ENCODE peak calls at places on chromosomes 13 and 19, in ten cellular contexts. Y, D, I, W, O, C, Q, G, A and L are unnamed samples.

GRCh38 chr19:15195381-15195964 is 5.3 kb downstream of the NOTCH3 start:
- DNase-seq in D (no peak), I (peak), G (peak), W (peak), Q (no peak), O (no peak), Y (no peak), A (no peak), C (no peak), L (no peak)

GRCh38 chr13:108070491-108070890 is 144.8 kb downstream of the LIG4 start:
- DNase-seq in O (no peak), Q (no peak), W (no peak), A (no peak), D (no peak), Y (no peak), G (no peak), C (no peak), I (no peak), L (no peak)

GRCh38 chr13:44335463-44335862 is 38.2 kb upstream of the SERP2 start:
- DNase-seq in C (no peak), G (no peak), D (no peak), A (no peak), O (no peak), Q (no peak), Y (no peak), W (no peak), I (no peak), L (no peak)

GRCh38 chr19:6059396-6059947 is 50.8 kb downstream of the RFX2 start:
- DNase-seq in A (no peak), C (no peak), Q (no peak), O (peak), Y (no peak), I (no peak), G (no peak), W (no peak), D (no peak), L (no peak)

GRCh38 chr19:14502334-14503092 is 6.6 kb upstream of the GIPC1 start:
- DNase-seq in I (no peak), O (no peak), A (no peak), W (no peak), Q (no peak), C (no peak), G (no peak), D (no peak), Y (no peak), L (no peak)

GRCh38 chr13:29801102-29801501 is 49.3 kb downstream of the UBL3 start:
- DNase-seq in O (no peak), A (no peak), Y (no peak), C (no peak), D (no peak), I (no peak), W (no peak), Q (no peak), G (no peak), L (no peak)

GRCh38 chr19:46361915-46362314 is 15.0 kb downstream of the PPP5C start:
- DNase-seq in G (no peak), D (no peak), W (no peak), A (no peak), O (no peak), C (no peak), Q (no peak), I (no peak), Y (no peak), L (no peak)

GRCh38 chr13:109767023-109767422 is 19.4 kb downstream of the IRS2 start:
- DNase-seq in Q (no peak), A (no peak), Y (no peak), C (no peak), I (no peak), O (no peak), W (no peak), G (no peak), D (no peak), L (no peak)

GRCh38 chr13:78636493-78636892 is 22.5 kb downstream of the OBI1 start:
- DNase-seq in I (no peak), D (peak), O (no peak), W (no peak), C (no peak), G (no peak), Q (no peak), Y (no peak), A (no peak), L (no peak)

GRCh38 chr13:65597839-65598818 is 1632.0 kb downstream of the PCDH9 start:
- DNase-seq in D (no peak), O (no peak), A (peak), I (no peak), G (no peak), C (no peak), W (peak), Y (no peak), Q (no peak), L (no peak)

GRCh38 chr13:104683789-104684188 is 1617.6 kb upstream of the SLC10A2 start:
- DNase-seq in I (no peak), Y (no peak), G (no peak), W (no peak), O (no peak), Q (no peak), A (no peak), C (no peak), D (no peak), L (no peak)

GRCh38 chr19:34556500-34556899 is 74.9 kb downstream of the WTIP start:
- DNase-seq in Y (peak), O (no peak), I (no peak), Q (no peak), A (no peak), W (peak), C (no peak), D (peak), G (no peak), L (no peak)

GRCh38 chr13:29918845-29919244 is 68.4 kb upstream of the UBL3 start:
- DNase-seq in C (no peak), D (no peak), Y (no peak), O (no peak), A (no peak), W (peak), Q (no peak), I (no peak), G (no peak), L (no peak)

DNA sequence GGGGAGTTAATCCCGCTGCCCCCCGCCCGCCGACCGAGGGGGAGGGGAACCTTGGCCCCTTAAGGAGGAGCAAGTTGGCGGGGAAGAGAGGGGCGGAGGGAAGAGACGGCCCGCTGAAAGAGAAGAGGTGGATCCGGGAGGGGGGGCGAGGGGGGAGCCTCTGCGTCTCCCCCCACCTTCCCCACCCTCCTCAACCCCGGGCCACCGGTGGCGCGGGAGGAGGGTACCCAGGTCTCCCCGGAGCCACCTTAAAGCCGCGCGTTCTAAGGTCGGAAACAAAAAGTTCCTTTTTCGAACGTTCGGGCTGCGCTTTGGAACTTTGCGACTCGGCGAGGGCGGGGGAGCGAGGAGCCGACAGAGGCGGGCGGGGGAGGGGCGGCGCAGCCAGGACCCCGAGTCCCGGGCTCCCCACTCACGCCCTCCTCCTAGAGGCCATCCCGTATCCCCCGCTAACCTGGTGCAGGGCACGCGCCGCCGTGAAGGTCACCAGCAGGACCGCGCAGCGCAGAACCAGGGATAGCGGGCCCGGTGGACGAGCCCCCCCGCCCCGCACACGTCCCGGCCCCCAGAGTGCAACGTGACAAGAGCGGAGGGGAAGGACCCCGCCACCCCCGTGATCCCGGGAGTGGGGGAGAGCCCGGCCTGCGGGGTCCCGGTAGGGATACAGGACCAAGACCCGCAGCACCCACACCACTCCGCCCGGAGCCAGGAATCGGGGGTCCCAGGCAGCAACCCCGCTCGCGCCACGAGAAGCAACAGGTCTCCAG is 662 bp downstream of the ERF start:
- DNase-seq in D (peak), I (peak), Y (peak), Q (peak), W (no peak), O (peak), A (no peak), G (peak), C (peak), L (peak)
- TF ChIP-seq CTCF in D (peak), I (no peak), Y (no peak), Q (no peak), W (no peak), O (no peak), A (no peak), G (no peak), C (no peak), L (no peak)

GRCh38 chr13:85970727-85971126 is 171.5 kb upstream of the SLITRK6 start:
- DNase-seq in A (no peak), D (no peak), O (no peak), G (no peak), W (no peak), I (no peak), Y (no peak), Q (no peak), C (no peak), L (no peak)
- TF ChIP-seq CTCF in A (no peak), D (no peak), O (no peak), G (no peak), W (no peak), I (no peak), Y (peak), Q (no peak), C (no peak), L (no peak)

DNA sequence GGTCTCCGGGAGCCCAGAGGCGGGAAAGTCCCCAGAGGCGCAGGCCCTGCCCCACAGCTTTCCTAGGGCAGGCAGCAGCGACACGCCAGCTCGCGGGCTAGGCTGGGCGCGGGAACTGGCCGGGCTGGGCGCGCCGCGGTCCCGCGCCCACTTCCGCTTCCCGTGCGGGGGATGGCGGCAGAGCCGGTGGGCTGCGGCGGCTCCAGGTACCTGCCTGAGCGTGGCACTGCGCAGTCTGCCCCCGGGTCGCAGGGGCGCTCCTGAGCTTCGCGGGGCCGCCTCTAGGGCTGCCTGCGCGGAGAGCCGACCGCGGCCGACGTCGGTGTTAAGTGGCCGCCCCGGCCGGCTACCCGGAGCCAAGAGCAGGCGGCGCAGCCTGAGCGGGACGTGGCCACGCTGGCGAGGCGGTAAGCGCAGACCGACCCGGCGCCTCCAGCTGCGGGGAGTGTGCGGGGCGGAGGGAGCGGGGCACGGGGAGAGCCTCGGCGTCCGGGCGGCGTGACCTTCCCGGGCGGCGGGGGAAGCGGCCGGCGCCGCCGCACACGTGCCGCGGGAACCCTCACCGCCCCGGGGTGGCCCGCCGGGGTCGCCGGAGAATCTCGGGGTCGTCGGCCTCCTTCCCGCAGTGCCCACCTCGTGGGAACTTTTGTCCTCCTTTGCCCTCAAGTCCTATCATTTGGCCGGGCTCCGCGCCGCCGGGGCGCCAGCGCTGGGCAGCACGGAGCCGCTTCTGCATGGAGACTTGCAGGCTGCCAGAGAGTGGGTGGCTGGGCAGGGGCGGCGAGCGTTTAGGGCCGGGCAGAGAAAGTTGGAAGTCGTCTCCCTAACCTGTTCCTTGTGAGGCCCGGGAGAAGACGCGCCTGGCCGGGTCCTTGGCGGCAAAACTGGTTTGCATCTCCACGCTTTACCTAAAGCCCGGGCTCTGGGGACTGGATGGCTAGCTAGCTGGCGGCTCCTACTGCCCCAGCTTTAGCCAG is 31.4 kb upstream of the MPHOSPH8 start:
- DNase-seq in A (no peak), D (no peak), Y (peak), C (peak), Q (no peak), G (peak), O (peak), W (no peak), I (no peak), L (peak)
- TF ChIP-seq CTCF in A (no peak), D (no peak), Y (peak), C (no peak), Q (peak), G (no peak), O (no peak), W (no peak), I (no peak), L (peak)

GRCh38 chr13:33287142-33287882 is 1.8 kb upstream of the STARD13 start:
- DNase-seq in A (no peak), G (no peak), W (no peak), Q (no peak), Y (no peak), C (no peak), D (no peak), O (no peak), I (no peak), L (no peak)

GRCh38 chr13:33284916-33285315 is 639 bp downstream of the STARD13 start:
- DNase-seq in D (no peak), W (no peak), G (no peak), I (no peak), Q (no peak), O (no peak), Y (no peak), A (no peak), C (no peak), L (no peak)

GRCh38 chr13:33284016-33284415 is 1.5 kb downstream of the STARD13 start:
- DNase-seq in Q (no peak), Y (no peak), D (no peak), G (no peak), C (no peak), A (no peak), W (no peak), I (no peak), O (no peak), L (no peak)

GRCh38 chr13:33286143-33286542 is 588 bp upstream of the STARD13 start:
- DNase-seq in Q (no peak), G (peak), Y (peak), W (no peak), O (no peak), D (no peak), I (peak), A (no peak), C (no peak), L (no peak)

GRCh38 chr13:33285420-33286124 is at the start of gene STARD13:
- DNase-seq in Y (peak), A (peak), W (peak), O (no peak), C (no peak), Q (peak), D (no peak), G (peak), I (peak), L (peak)
- TF ChIP-seq CTCF in Y (no peak), A (peak), W (peak), O (no peak), C (no peak), Q (peak), D (no peak), G (no peak), I (peak), L (no peak)

DNA sequence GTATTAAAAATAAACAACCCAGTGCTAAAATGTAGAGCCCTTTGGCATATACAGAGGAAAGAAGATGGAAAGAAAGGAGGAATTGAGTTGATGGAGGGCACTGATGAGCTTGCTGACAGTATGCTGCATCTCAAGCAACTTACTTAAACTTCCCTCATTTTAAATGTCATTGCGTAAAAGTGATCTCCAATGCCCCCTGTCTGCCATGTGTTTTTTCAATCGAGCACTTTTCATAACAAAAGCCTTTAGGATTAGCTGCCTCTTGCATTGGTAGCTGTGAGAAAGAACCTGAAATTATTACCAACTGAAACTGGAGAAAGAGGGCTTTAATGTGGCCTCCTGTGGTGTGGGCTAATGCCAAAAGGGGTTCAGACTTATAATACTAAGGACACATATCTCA is 541.6 kb downstream of the SUCLA2 start:
- DNase-seq in I (no peak), A (no peak), W (no peak), G (no peak), Y (no peak), D (peak), Q (no peak), C (no peak), O (no peak), L (no peak)
- TF ChIP-seq CTCF in I (peak), A (peak), W (peak), G (no peak), Y (peak), D (peak), Q (no peak), C (no peak), O (no peak), L (peak)

DNA sequence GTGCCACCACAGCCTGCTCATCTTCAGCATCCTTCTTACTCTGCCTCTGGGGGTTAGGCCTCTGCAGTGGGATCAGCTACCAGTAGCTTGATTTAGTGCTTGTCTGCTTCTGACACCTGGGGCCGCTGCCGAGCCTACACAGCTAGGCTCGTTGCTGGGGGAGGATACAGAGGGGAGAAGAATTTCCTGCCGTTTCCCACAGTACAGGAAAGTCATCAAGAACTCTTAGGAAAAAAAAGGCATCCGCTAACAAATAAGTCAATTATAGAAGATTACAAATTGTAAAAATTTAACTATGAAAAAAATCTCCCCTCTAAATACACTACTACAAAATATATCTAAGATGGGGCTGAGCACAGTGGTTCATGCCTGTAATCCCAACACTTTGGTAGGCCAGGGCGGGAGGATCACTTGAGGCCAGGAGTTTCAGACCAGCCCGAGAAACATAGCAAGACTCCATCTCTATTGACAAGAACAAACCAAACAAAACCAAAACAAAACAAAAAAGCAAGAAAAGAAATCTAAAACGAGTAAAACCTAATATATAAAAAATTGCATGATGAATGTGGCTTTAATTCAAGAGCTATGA is 26.7 kb downstream of the LATS2 start:
- DNase-seq in O (no peak), Y (no peak), D (no peak), C (no peak), G (no peak), W (no peak), A (no peak), Q (no peak), I (peak), L (no peak)
- TF ChIP-seq CTCF in O (no peak), Y (no peak), D (no peak), C (no peak), G (no peak), W (peak), A (no peak), Q (no peak), I (peak), L (peak)